ENCODE peak calls at places on chromosomes 2 and 18, in eight cellular contexts. F is left ventricle myocardium inferior, U is cardiac muscle cell, W is GM23248, A is upper lobe of left lung, Q is kidney, G is IMR-90, C is PC-3. X is an unnamed sample.

GRCh38 chr2:199458017-199458805 is 472 bp upstream of the SATB2 start:
- DNase-seq in C (peak; percentile 60), Q (peak; percentile 78), A (no peak), W (peak; percentile 74), G (no peak), U (peak; percentile 63), F (peak; percentile 12), X (peak; percentile 41)

GRCh38 chr2:191572319-191572718 is 105.6 kb upstream of the NABP1 start:
- DNase-seq in A (no peak), Q (no peak), G (no peak), U (no peak), F (no peak), C (no peak), W (no peak), X (no peak)

GRCh38 chr2:169523681-169524080 is 14.2 kb downstream of the KLHL41 start:
- DNase-seq in F (no peak), W (no peak), C (no peak), Q (no peak), U (no peak), G (no peak), A (no peak), X (no peak)

GRCh38 chr2:153543639-153544071 is 65.1 kb upstream of the RPRM start:
- DNase-seq in A (no peak), F (no peak), C (peak; percentile 70), Q (no peak), G (no peak), W (no peak), U (peak; percentile 9), X (no peak)

GRCh38 chr2:189192766-189193165 is 13.2 kb upstream of the COL5A2 start:
- DNase-seq in C (no peak), G (no peak), A (no peak), W (no peak), F (no peak), U (peak; percentile 12), Q (no peak), X (no peak)

GRCh38 chr2:70822843-70823629 is 2.6 kb upstream of the CLEC4F start:
- DNase-seq in F (no peak), C (no peak), Q (no peak), W (no peak), A (no peak), U (no peak), G (no peak), X (no peak)

GRCh38 chr2:85672486-85672885 is 4.5 kb upstream of the SFTPB start:
- DNase-seq in U (no peak), C (no peak), F (no peak), Q (no peak), W (no peak), A (no peak), G (no peak), X (no peak)

GRCh38 chr2:236121546-236121945 is 46.6 kb downstream of the GBX2 start:
- DNase-seq in W (peak; percentile 29), F (no peak), Q (no peak), U (no peak), C (peak; percentile 20), A (no peak), G (peak; percentile 16), X (no peak)

GRCh38 chr2:206832886-206833285 is 67.5 kb downstream of the FASTKD2 start:
- DNase-seq in C (no peak), F (no peak), U (no peak), A (no peak), W (no peak), Q (no peak), G (no peak), X (no peak)

GRCh38 chr2:175734679-175735078 is 267.4 kb downstream of the LNPK start:
- DNase-seq in U (no peak), Q (peak; percentile 73), G (no peak), C (no peak), W (no peak), A (no peak), F (no peak), X (no peak)

GRCh38 chr18:45122510-45122909 is 441.8 kb downstream of the SETBP1 start:
- DNase-seq in G (no peak), C (no peak), F (no peak), U (no peak), Q (no peak), W (peak; percentile 36), A (no peak), X (no peak)

GRCh38 chr2:74414913-74415761 is 6.3 kb downstream of the C2orf81 start:
- DNase-seq in G (no peak), U (no peak), F (peak; percentile 69), A (peak; percentile 56), Q (peak; percentile 84), W (peak; percentile 74), C (no peak), X (peak; percentile 29)

GRCh38 chr2:109374548-109375130 is 239.1 kb downstream of the SEPTIN10 start:
- DNase-seq in F (no peak), G (no peak), C (no peak), U (no peak), A (peak; percentile 17), W (no peak), Q (peak; percentile 61), X (no peak)

GRCh38 chr2:111161971-111162370 is 41.3 kb downstream of the BCL2L11 start:
- DNase-seq in W (no peak), G (no peak), U (no peak), A (no peak), C (no peak), Q (no peak), F (peak; percentile 62), X (no peak)

GRCh38 chr2:172046080-172046678 is 39.1 kb upstream of the DLX1 start:
- DNase-seq in A (no peak), G (no peak), W (no peak), U (no peak), F (no peak), C (no peak), Q (no peak), X (no peak)

GRCh38 chr2:28624798-28625701 is 126.6 kb upstream of the PPP1CB start:
- DNase-seq in C (no peak), Q (peak; percentile 94), A (peak; percentile 90), G (peak; percentile 63), U (peak; percentile 84), F (peak; percentile 61), W (peak; percentile 40), X (peak; percentile 51)

GRCh38 chr2:32039447-32040219 is at the start of gene DPY30:
- DNase-seq in Q (peak; percentile 98), F (peak; percentile 92), U (peak; percentile 97), C (peak; percentile 93), W (peak; percentile 98), G (peak; percentile 92), A (peak; percentile 94), X (peak; percentile 90)

DNA sequence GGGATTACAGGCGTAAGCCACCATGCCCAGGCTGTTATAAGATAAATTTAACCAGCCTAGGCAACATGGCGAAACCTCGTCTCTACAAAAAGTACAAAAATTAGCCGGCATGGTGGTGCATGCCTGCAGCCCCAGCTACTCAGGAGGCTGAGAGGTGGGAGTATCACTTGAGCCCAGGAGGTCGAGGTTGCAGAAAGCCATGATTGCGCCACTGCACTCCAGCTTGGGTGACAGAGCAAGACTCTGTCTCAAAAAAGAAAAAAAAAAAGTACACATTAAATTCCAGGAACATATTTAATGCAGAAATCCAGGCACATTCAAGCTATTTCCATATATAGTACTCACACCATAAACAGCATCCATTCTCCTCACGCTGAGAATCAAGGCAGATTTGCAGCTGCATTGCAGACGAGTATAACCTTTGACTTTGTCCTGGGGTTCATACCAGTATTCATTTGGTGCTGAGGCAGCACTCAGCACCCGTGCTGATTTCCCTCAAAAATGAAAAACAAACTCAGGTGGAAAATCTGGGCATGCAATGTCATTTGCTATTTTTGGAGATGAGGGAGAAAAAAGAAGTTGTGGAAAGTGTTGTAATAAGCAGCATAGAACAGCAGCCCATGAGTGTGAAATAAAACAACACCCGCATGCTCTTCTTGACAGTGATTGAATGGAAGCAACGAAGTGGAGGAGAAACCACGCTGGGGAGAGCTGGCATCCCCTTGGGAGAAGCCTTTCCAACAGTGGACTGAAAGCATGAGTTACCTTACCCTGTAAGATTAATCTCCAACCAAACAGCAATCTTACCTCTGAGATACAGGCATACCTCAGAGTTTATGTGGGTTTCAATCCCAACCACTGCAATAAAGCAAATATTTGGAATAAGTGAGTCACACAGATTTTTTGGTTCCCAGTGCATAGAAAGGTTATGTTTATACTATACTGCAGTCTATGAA is 46.8 kb upstream of the ANXA4 start:
- DNase-seq in U (no peak), G (peak; percentile 91), F (no peak), C (peak; percentile 97), Q (no peak), W (peak; percentile 74), A (no peak), X (no peak)
- H3K27ac ChIP-seq in U (no peak overlapping the region), G (peak overlapping the region; percentile 62), F (no peak overlapping the region), C (peak overlapping the region; percentile 88), Q (no peak overlapping the region), W (peak overlapping the region; percentile 59), A (no peak overlapping the region), X (peak overlapping the region; percentile 64)

DNA sequence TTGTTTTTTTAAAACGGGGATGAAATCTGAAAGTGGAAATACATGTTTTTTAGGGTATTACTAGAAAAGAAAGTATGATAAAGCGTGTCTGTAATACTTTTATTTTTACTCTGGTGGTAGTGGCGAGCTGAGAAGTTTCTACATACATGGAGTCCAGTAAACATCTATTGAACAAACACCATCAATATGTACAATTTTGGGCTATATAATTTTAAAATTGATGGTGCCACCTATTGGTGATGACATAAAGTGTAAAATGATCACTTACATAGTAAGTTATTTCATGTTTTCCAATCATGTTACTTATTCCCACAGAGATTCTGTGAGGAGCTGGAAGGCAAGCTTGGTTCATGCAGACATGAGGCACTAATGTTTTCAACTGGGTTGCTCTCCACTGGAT is 31.5 kb upstream of the NFE2L2 start:
- DNase-seq in Q (no peak), F (no peak), U (no peak), W (peak; percentile 34), C (peak; percentile 57), A (no peak), G (peak; percentile 31), X (peak; percentile 47)
- H3K27ac ChIP-seq in Q (no peak overlapping the region), F (peak overlapping the region; percentile 59), U (peak overlapping the region; percentile 65), W (peak overlapping the region; percentile 59), C (no peak overlapping the region), A (no peak overlapping the region), G (peak overlapping the region; percentile 81), X (no peak overlapping the region)

GRCh38 chr18:23585007-23585871 is 1.1 kb downstream of the NPC1 start:
- DNase-seq in A (peak; percentile 44), Q (no peak), C (peak; percentile 61), U (peak; percentile 38), F (no peak), W (peak; percentile 61), G (no peak), X (no peak)
- H3K27ac ChIP-seq in A (peak overlapping the region; percentile 99), Q (peak overlapping the region; percentile 99), C (peak overlapping the region; percentile 98), U (peak overlapping the region; percentile 97), F (peak overlapping the region; percentile 99), W (peak overlapping the region; percentile 92), G (no peak overlapping the region), X (peak overlapping the region; percentile 100)

GRCh38 chr2:9972621-9973445 is 21.3 kb downstream of the GRHL1 start:
- DNase-seq in G (peak; percentile 74), C (peak; percentile 41), U (no peak), F (no peak), Q (no peak), W (peak; percentile 92), A (no peak), X (no peak)

GRCh38 chr2:9974344-9974743 is 22.9 kb downstream of the GRHL1 start:
- DNase-seq in W (no peak), F (no peak), G (peak; percentile 49), A (no peak), U (no peak), Q (no peak), C (no peak), X (no peak)

GRCh38 chr2:9973691-9974090 is 22.2 kb downstream of the GRHL1 start:
- DNase-seq in W (no peak), C (no peak), A (no peak), Q (no peak), G (no peak), F (no peak), U (no peak), X (no peak)

GRCh38 chr2:9975328-9975727 is 23.8 kb downstream of the GRHL1 start:
- DNase-seq in Q (no peak), U (no peak), A (peak; percentile 39), G (peak; percentile 83), C (peak; percentile 93), W (no peak), F (no peak), X (no peak)

GRCh38 chr2:9975805-9976447 is 24.4 kb downstream of the GRHL1 start:
- DNase-seq in W (peak; percentile 97), Q (no peak), C (peak; percentile 99), A (no peak), G (peak; percentile 98), F (no peak), U (no peak), X (no peak)
- H3K27ac ChIP-seq in W (peak overlapping the region; percentile 37), Q (no peak overlapping the region), C (peak overlapping the region; percentile 88), A (no peak overlapping the region), G (peak overlapping the region; percentile 23), F (no peak overlapping the region), U (no peak overlapping the region), X (no peak overlapping the region)

X was measured in naive thymus-derived CD4-positive, alpha-beta T cell.